ENCODE peak calls at places on chromosomes 4 and X, in seven cellular contexts. K, M, A, Z, V, O and L are unnamed samples.

GRCh38 chr4:53313510-53313909 is 52.4 kb downstream of the SCFD2 start:
- DNase-seq in K (no peak), M (peak), A (no peak), Z (peak), O (no peak), V (no peak), L (no peak)

GRCh38 chr4:8278421-8279287 is 9.1 kb downstream of the HTRA3 start:
- DNase-seq in A (no peak), V (no peak), O (no peak), M (no peak), K (no peak), Z (peak), L (no peak)

GRCh38 chr4:128725405-128725804 is 84.1 kb upstream of the JADE1 start:
- DNase-seq in O (no peak), K (no peak), V (no peak), A (no peak), M (no peak), Z (no peak), L (no peak)

GRCh38 chr4:7244343-7244680 is 52.0 kb downstream of the SORCS2 start:
- DNase-seq in M (no peak), O (no peak), A (no peak), Z (no peak), K (no peak), V (no peak), L (no peak)

GRCh38 chr4:55921093-55921492 is 27.7 kb upstream of the CEP135 start:
- DNase-seq in K (no peak), Z (no peak), V (no peak), M (no peak), A (no peak), O (no peak), L (no peak)

GRCh38 chr4:98514930-98515809 is 143.2 kb downstream of the TSPAN5 start:
- DNase-seq in M (no peak), O (no peak), A (no peak), V (no peak), Z (no peak), K (no peak), L (no peak)

GRCh38 chr4:78219825-78220224 is 162.7 kb downstream of the FRAS1 start:
- DNase-seq in Z (no peak), A (no peak), K (no peak), O (no peak), M (no peak), V (no peak), L (no peak)

GRCh38 chrX:40434947-40435346 is 145.8 kb upstream of the ATP6AP2 start:
- DNase-seq in A (no peak), K (no peak), V (peak), O (no peak), Z (peak), M (peak), L (no peak)

GRCh38 chr4:30770049-30770549 is 49.9 kb downstream of the PCDH7 start:
- DNase-seq in A (no peak), O (no peak), Z (no peak), K (no peak), M (no peak), V (no peak), L (no peak)

GRCh38 chrX:13614154-13614553 is 38.8 kb upstream of the TCEANC start:
- DNase-seq in M (no peak), K (no peak), O (no peak), A (no peak), V (no peak), Z (no peak), L (no peak)

GRCh38 chr4:14022428-14022827 is 394.9 kb upstream of the BOD1L1 start:
- DNase-seq in A (no peak), Z (no peak), O (no peak), M (no peak), V (no peak), K (no peak), L (no peak)

GRCh38 chrX:9071031-9071650 is 37.2 kb upstream of the FAM9B start:
- DNase-seq in V (no peak), M (no peak), O (no peak), Z (no peak), K (no peak), A (no peak), L (no peak)

GRCh38 chr4:133147922-133148689 is 988 bp upstream of the PCDH10 start:
- DNase-seq in A (no peak), Z (no peak), O (no peak), K (no peak), V (no peak), M (no peak), L (no peak)

GRCh38 chr4:110371016-110371795 is 104.7 kb upstream of the ENPEP start:
- DNase-seq in A (no peak), O (no peak), M (no peak), Z (no peak), V (no peak), K (no peak), L (no peak)